ENCODE peak calls at places on chromosomes 13 and 19, in four cellular contexts. X is fibroblast of the aortic adventitia, H is IMR-90, G is endothelial cell of umbilical vein. B is an unnamed sample.

GRCh38 chr19:40567750-40568494 is 8.8 kb upstream of the SHKBP1 start:
- DNase-seq in G (no peak), H (no peak), X (no peak), B (no peak)

GRCh38 chr19:45901912-45902650 is at the start of gene MYPOP:
- DNase-seq in G (no peak), X (no peak), H (no peak), B (no peak)

GRCh38 chr19:1418951-1419735 is 11.8 kb downstream of the DAZAP1 start:
- DNase-seq in X (no peak), H (no peak), G (no peak), B (no peak)

GRCh38 chr13:29922281-29922821 is 71.9 kb upstream of the UBL3 start:
- DNase-seq in H (peak; percentile 54), X (peak; percentile 69), G (no peak), B (peak; percentile 20)

GRCh38 chr19:2491130-2491801 is 15.3 kb downstream of the GADD45B start:
- DNase-seq in G (peak; percentile 41), H (peak; percentile 84), X (peak; percentile 70), B (peak; percentile 88)

GRCh38 chr19:42153606-42154405 is 21.6 kb upstream of the POU2F2 start:
- DNase-seq in H (no peak), G (no peak), X (no peak), B (no peak)

GRCh38 chr19:31118292-31118925 is 230.8 kb downstream of the TSHZ3 start:
- DNase-seq in X (no peak), G (no peak), H (no peak), B (no peak)

GRCh38 chr19:980133-980998 is 3.8 kb upstream of the WDR18 start:
- DNase-seq in H (no peak), X (no peak), G (no peak), B (no peak)

GRCh38 chr13:106357198-106357597 is 178.3 kb downstream of the EFNB2 start:
- DNase-seq in H (peak; percentile 23), X (peak; percentile 25), G (peak; percentile 66), B (peak; percentile 39)

GRCh38 chr13:97300871-97301270 is 78.7 kb downstream of the MBNL2 start:
- DNase-seq in X (no peak), H (no peak), G (no peak), B (no peak)
- H3K4me3 ChIP-seq in X (no peak overlapping the region), H (no peak overlapping the region), G (no peak overlapping the region), B (no peak overlapping the region)

GRCh38 chr19:19214892-19215291 is 3.1 kb downstream of the NCAN start:
- DNase-seq in H (peak; percentile 39), G (peak; percentile 50), X (peak; percentile 31), B (peak; percentile 56)
- TF ChIP-seq CTCF in H (no peak), G (no peak), X (no peak), B (no peak)

GRCh38 chr19:11626252-11626651 is 29.0 kb downstream of the ZNF627 start:
- DNase-seq in X (no peak), H (no peak), G (no peak), B (no peak)

GRCh38 chr19:11624064-11624463 is 26.8 kb downstream of the ZNF627 start:
- DNase-seq in X (peak; percentile 76), G (no peak), H (peak; percentile 35), B (peak; percentile 37)
- H3K4me3 ChIP-seq in X (no peak overlapping the region), G (no peak overlapping the region), H (no peak overlapping the region), B (no peak overlapping the region)

DNA sequence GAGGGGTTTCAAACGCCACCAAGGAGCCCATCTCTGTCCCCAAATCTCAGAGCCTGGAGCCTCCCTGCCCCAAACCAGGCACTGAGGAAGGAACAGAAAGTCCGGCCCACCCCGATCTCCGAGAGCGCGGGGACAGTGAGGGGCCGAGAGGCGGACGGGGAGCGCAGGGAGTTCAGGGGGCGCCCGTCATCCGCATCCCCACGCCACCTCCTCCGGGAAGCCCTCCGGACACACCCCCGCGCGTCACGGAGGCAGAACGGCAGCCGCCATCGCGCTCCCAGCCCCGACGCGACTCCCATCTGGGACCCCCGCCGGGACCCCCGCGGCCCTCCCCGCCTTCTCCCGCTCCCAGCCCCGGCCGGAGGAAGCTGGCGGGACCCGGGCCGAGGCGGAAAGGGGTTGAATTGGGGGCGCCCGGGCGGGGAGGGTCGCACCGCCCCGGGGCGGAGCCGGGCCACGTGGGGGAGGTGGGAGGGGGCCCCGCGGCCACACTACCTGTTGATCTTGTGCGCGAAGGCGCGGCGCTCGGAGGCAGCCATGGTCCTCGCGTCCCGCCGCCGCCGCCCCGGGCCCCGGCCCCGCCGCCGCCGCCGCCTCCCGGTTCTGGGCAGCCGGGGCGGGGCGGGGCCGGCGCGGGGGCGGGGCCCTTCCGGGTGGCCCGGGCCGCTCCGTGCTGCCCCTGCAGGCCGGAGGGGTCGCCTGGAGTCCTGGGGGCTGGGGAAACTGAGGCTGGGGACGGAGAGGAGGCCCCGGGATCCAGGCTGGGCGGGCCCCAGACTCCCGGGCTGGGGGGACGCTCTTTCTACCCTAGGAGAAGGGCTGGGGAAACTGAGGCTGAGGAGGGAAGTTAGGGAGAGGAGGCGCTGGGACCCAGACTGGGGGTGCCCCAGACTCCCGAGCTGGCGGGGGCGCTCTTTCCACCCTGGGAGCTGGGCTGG is at the start of gene DOCK6:
- DNase-seq in G (no peak), X (no peak), H (no peak), B (no peak)
- TF ChIP-seq CTCF in G (peak; percentile 23), X (peak; percentile 55), H (peak; percentile 38), B (peak; percentile 25)

DNA sequence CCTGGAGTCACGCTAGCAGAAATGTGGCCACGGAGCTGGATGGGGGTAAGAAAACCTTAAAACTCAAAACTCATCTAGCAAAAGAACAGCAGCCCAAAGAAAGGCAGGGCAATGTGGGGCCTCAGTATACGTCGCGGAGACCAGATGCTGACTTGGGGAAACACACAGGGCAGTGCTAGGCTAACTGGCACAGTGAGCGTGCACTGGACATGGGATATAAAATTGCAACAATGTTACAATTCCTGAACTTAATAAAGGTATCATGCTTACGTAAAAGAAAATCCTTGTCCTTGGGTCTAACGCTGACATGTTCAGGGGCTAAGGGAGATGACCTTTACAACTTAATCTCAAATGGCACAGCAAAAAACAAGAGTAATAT is 40.5 kb downstream of the COL4A1 start:
- DNase-seq in G (no peak), X (no peak), H (no peak), B (no peak)
- H3K4me3 ChIP-seq in G (no peak overlapping the region), X (no peak overlapping the region), H (no peak overlapping the region), B (no peak overlapping the region)

GRCh38 chr19:17766543-17767131 is 15.4 kb downstream of the FCHO1 start:
- DNase-seq in X (peak; percentile 79), H (peak; percentile 77), G (peak; percentile 73), B (peak; percentile 90)
- TF ChIP-seq CTCF in X (peak; percentile 95), H (peak; percentile 81), G (peak; percentile 96), B (peak; percentile 99)